ENCODE peak calls at places on chromosomes 6 and 20, in eight cellular contexts. F is activated T-cell treated with anti-CD3 and anti-CD28 coated beads for 1 hour; R is activated CD4-positive, alpha-beta T cell treated with anti-CD3 and anti-CD28 coated beads, Interleukin-2, amount 50 U/mL, for 24 hours; B is mucosa of descending colon; D is bronchial epithelial cell; V is CD4-positive, alpha-beta T cell; A is Daoy; X is DND-41. K is an unnamed sample.

GRCh38 chr6:112254921-112255320 is 554 bp upstream of the LAMA4 start:
- DNase-seq in F (no peak), R (no peak), B (no peak), D (no peak), V (no peak), A (no peak), X (no peak), K (no peak)

GRCh38 chr6:154458565-154459475 is 51.7 kb downstream of the CNKSR3 start:
- DNase-seq in F (no peak), R (no peak), B (no peak), D (no peak), V (no peak), A (peak; percentile 61), X (no peak), K (no peak)

GRCh38 chr20:25376886-25377285 is 13.7 kb downstream of the ABHD12 start:
- DNase-seq in F (no peak), R (no peak), B (no peak), D (no peak), V (no peak), A (no peak), X (no peak), K (no peak)

GRCh38 chr6:106619223-106619622 is 10.1 kb downstream of the RTN4IP1 start:
- DNase-seq in F (no peak), R (no peak), B (no peak), D (no peak), V (no peak), A (no peak), X (no peak), K (no peak)

GRCh38 chr6:72111611-72112010 is 225.3 kb downstream of the RIMS1 start:
- DNase-seq in F (no peak), R (no peak), B (no peak), D (no peak), V (no peak), A (no peak), X (no peak), K (no peak)

GRCh38 chr6:39843305-39844020 is 51.3 kb downstream of the DAAM2 start:
- DNase-seq in F (no peak), R (no peak), B (no peak), D (no peak), V (no peak), A (peak; percentile 56), X (no peak), K (no peak)

GRCh38 chr6:170524188-170524535 is 28.9 kb downstream of the PSMB1 start:
- DNase-seq in F (no peak), R (no peak), B (no peak), D (no peak), V (no peak), A (no peak), X (no peak), K (no peak)

GRCh38 chr20:36121981-36122930 is 32.3 kb upstream of the EPB41L1 start:
- DNase-seq in F (no peak), R (no peak), B (peak; percentile 94), D (peak; percentile 80), V (no peak), A (no peak), X (no peak), K (no peak)

K was measured in effector CD8-positive, alpha-beta T cell.